ENCODE peak calls at places on chromosomes 2 and 18, in ten cellular contexts. X is transverse colon, C is HL-60, W is K562, P is HCT116, I is endothelial cell of umbilical vein, A is HepG2, Y is sigmoid colon, T is Panc1, U is breast epithelium. S is an unnamed sample.

GRCh38 chr2:70088508-70089219 is 1.4 kb downstream of the PCBP1 start:
- DNase-seq in P (no peak), A (peak; percentile 41), C (no peak), U (no peak), X (no peak), Y (no peak), W (no peak), I (no peak), T (no peak), S (no peak)

GRCh38 chr2:190359896-190360376 is 16.5 kb downstream of the INPP1 start:
- DNase-seq in W (no peak), X (peak; percentile 55), U (peak; percentile 75), T (no peak), C (no peak), P (no peak), I (peak; percentile 78), A (peak; percentile 51), Y (peak; percentile 81), S (no peak)

GRCh38 chr18:49863769-49864615 is 50.7 kb upstream of the ACAA2 start:
- DNase-seq in U (no peak), W (peak; percentile 55), A (no peak), P (no peak), X (no peak), Y (no peak), I (no peak), C (no peak), T (no peak), S (no peak)

GRCh38 chr2:206983156-206983875 is 44.0 kb downstream of the CPO start:
- DNase-seq in W (no peak), A (no peak), C (no peak), X (no peak), Y (no peak), U (no peak), P (no peak), T (no peak), I (no peak), S (no peak)

GRCh38 chr2:46101557-46102220 is 195.5 kb upstream of the EPAS1 start:
- DNase-seq in A (no peak), Y (no peak), T (no peak), P (no peak), X (no peak), U (no peak), I (no peak), C (no peak), W (no peak), S (no peak)

GRCh38 chr18:21112543-21113105 is 1.0 kb upstream of the ROCK1 start:
- DNase-seq in X (no peak), A (no peak), U (no peak), C (no peak), Y (no peak), T (no peak), P (no peak), W (no peak), I (no peak), S (no peak)

GRCh38 chr2:219681301-219682290 is 54.2 kb downstream of the SLC4A3 start:
- DNase-seq in A (no peak), P (no peak), X (no peak), I (no peak), W (no peak), Y (no peak), T (no peak), C (no peak), U (no peak), S (no peak)

GRCh38 chr2:212330263-212330662 is 208.3 kb downstream of the ERBB4 start:
- DNase-seq in T (no peak), Y (peak; percentile 56), C (no peak), P (no peak), U (peak; percentile 18), I (no peak), W (no peak), X (no peak), A (no peak), S (no peak)

GRCh38 chr2:203775684-203776083 is 69.2 kb downstream of the CD28 start:
- DNase-seq in A (no peak), T (no peak), P (no peak), I (no peak), Y (no peak), U (no peak), C (no peak), W (no peak), X (no peak), S (no peak)

DNA sequence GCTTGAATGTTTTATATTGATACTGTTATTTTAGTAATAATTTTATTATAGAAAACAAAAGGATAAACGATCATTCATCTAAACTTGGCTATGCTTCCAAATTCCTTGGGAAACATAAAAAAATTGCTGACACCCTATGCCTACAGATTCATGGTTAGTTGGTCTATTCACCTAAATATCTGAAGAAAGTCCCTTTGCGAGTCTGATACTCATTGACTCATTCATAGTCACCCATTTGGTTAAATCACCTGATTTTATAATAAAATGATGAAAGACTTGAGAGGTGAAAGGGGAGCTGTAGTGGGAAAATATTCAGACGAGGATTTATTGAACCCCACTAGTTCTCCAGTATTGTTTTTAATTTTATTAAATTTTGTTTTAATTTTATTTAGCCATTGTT is 112.0 kb downstream of the PTPN4 start:
- DNase-seq in I (no peak), X (no peak), C (no peak), P (no peak), T (no peak), W (no peak), A (no peak), Y (no peak), U (no peak), S (no peak)
- TF ChIP-seq POLR2AphosphoS5 in I (no peak), X (no peak), C (no peak), P (no peak), T (no peak), W (no peak), A (no peak), Y (no peak), U (no peak), S (no peak)

GRCh38 chr2:64622443-64623231 is 31.1 kb downstream of the SERTAD2 start:
- DNase-seq in T (no peak), A (no peak), U (no peak), C (no peak), W (no peak), P (no peak), X (no peak), I (no peak), Y (peak; percentile 59), S (no peak)
- TF ChIP-seq POLR2AphosphoS5 in T (no peak), A (no peak), U (no peak), C (no peak), W (no peak), P (no peak), X (no peak), I (no peak), Y (no peak), S (no peak)

GRCh38 chr2:36461039-36461681 is 105.6 kb downstream of the CRIM1 start:
- DNase-seq in I (peak; percentile 93), T (peak; percentile 85), Y (no peak), U (no peak), W (no peak), A (peak; percentile 46), C (no peak), P (peak; percentile 60), X (no peak), S (no peak)
- TF ChIP-seq POLR2AphosphoS5 in I (peak; percentile 87), T (no peak), Y (no peak), U (no peak), W (no peak), A (no peak), C (no peak), P (peak; percentile 21), X (peak; percentile 14), S (no peak)

GRCh38 chr2:124258481-124258880 is 233.4 kb downstream of the CNTNAP5 start:
- DNase-seq in X (no peak), A (no peak), Y (no peak), I (no peak), T (no peak), U (no peak), W (no peak), C (no peak), P (no peak), S (no peak)
- TF ChIP-seq POLR2AphosphoS5 in X (no peak), A (no peak), Y (no peak), I (no peak), T (no peak), U (no peak), W (no peak), C (no peak), P (no peak), S (no peak)

DNA sequence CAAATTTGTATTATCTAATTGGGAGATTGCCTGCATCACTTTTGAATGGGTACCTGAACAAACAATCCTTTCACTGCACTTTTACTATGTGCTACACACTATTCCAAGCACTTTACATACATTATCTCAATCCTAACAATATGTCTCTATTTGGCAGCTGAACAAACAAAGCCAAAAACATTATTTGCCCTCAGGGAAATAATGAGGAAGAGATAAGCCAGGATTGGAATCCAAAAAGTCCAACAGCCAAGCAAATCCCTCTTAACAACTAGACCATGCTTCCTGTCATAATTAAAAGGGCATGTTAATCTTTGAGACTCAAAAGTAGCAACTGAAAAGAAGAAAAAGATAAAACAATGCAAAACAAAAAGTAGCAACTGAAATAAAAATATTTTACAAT is 32.1 kb downstream of the RPRD1A start:
- DNase-seq in P (no peak), I (peak; percentile 94), X (no peak), U (no peak), W (no peak), A (no peak), Y (no peak), C (no peak), T (no peak), S (no peak)
- TF ChIP-seq POLR2AphosphoS5 in P (no peak), I (peak; percentile 86), X (no peak), U (no peak), W (no peak), A (no peak), Y (no peak), C (no peak), T (no peak), S (no peak)

DNA sequence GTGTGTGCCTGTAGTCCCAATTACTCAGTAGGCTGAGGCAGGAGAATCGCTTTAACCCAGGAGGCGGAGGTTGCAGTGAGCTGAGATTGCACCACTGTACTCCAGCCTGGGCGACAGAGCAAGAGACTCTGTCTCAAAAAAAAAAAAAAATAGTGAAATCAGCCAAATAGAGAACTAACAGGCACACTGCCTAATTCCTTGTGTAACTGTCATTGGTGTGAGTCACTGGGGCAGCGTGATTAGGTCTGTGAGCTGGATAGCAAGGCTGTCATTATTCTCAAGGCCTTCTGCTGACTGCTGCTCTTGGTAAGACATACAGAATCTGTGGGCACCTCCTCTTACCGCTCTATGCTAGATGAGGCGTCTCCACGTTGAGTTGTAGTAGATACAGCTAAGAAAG is 270.3 kb downstream of the NEDD4L start:
- DNase-seq in Y (peak; percentile 83), I (peak; percentile 36), A (peak; percentile 65), U (peak; percentile 71), C (peak; percentile 33), T (no peak), X (peak; percentile 37), P (peak; percentile 53), W (no peak), S (no peak)
- TF ChIP-seq POLR2AphosphoS5 in Y (peak; percentile 53), I (no peak), A (no peak), U (peak; percentile 39), C (no peak), T (no peak), X (peak; percentile 47), P (peak; percentile 22), W (no peak), S (no peak)

DNA sequence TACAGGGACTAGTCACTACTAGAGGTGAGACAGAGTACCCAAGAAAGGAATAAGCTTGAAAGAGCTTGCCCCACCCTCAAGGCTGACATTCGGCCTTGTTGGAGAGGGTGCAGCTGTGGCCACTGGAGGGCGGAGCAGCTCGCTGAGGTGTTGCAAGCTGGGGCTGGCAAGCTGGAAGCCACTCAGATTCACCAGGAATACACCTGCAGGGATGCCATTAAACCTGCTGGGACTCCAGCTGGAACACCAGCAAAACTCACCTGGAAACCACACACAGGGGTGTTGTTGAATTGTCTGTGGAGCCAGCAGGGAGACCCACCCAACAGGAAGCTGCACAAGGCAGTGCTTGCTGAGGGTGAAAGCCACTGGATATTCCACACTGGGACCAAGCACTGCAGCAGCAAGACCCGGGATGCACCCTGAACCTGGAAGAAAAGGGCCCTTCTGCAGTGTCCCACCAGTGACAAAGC is 26.1 kb downstream of the KCTD18 start:
- DNase-seq in Y (no peak), C (no peak), T (peak; percentile 20), W (peak; percentile 15), P (peak; percentile 27), U (no peak), A (peak; percentile 64), I (no peak), X (peak; percentile 77), S (peak; percentile 26)
- TF ChIP-seq POLR2AphosphoS5 in Y (no peak), C (no peak), T (peak; percentile 66), W (no peak), P (no peak), U (no peak), A (no peak), I (no peak), X (no peak), S (no peak)